ENCODE peak calls at places on chromosomes 3 and 15, in ten cellular contexts. One of them, this sample, is unnamed.

GRCh38 chr3:10936686-10937085 is 55.9 kb upstream of the SLC6A1 start:
- DNase-seq in activated CD8-positive, alpha-beta T cell treated with anti-CD3 and anti-CD28 coated beads for 36 hours: no peak
- DNase-seq in progenitor cell of endocrine pancreas: no peak
- DNase-seq in fibroblast of the aortic adventitia: no peak
- DNase-seq in HFF-Myc: no peak
- DNase-seq in AG09319: no peak
- DNase-seq in dorsolateral prefrontal cortex: peak
- DNase-seq in neural crest cell: no peak
- DNase-seq in endothelial cell: no peak
- DNase-seq in AG10803: no peak
- DNase-seq in this sample: peak

GRCh38 chr3:9778102-9778501 is 8.4 kb upstream of the CAMK1 start:
- DNase-seq in activated CD8-positive, alpha-beta T cell treated with anti-CD3 and anti-CD28 coated beads for 36 hours: peak
- DNase-seq in progenitor cell of endocrine pancreas: no peak
- DNase-seq in fibroblast of the aortic adventitia: peak
- DNase-seq in HFF-Myc: no peak
- DNase-seq in AG09319: peak
- DNase-seq in dorsolateral prefrontal cortex: no peak
- DNase-seq in neural crest cell: no peak
- DNase-seq in endothelial cell: no peak
- DNase-seq in AG10803: peak
- DNase-seq in this sample: no peak

GRCh38 chr3:130276203-130276803 is 69.2 kb upstream of the COL6A5 start:
- DNase-seq in activated CD8-positive, alpha-beta T cell treated with anti-CD3 and anti-CD28 coated beads for 36 hours: peak
- DNase-seq in progenitor cell of endocrine pancreas: no peak
- DNase-seq in fibroblast of the aortic adventitia: peak
- DNase-seq in HFF-Myc: peak
- DNase-seq in AG09319: peak
- DNase-seq in dorsolateral prefrontal cortex: no peak
- DNase-seq in neural crest cell: peak
- DNase-seq in endothelial cell: no peak
- DNase-seq in AG10803: peak
- DNase-seq in this sample: peak

GRCh38 chr15:33124275-33124674 is 70.2 kb downstream of the FMN1 start:
- DNase-seq in activated CD8-positive, alpha-beta T cell treated with anti-CD3 and anti-CD28 coated beads for 36 hours: no peak
- DNase-seq in progenitor cell of endocrine pancreas: no peak
- DNase-seq in fibroblast of the aortic adventitia: no peak
- DNase-seq in HFF-Myc: no peak
- DNase-seq in AG09319: no peak
- DNase-seq in dorsolateral prefrontal cortex: no peak
- DNase-seq in neural crest cell: no peak
- DNase-seq in endothelial cell: no peak
- DNase-seq in AG10803: no peak
- DNase-seq in this sample: no peak

GRCh38 chr15:69916169-69916785 is 181.4 kb downstream of the TLE3 start:
- DNase-seq in activated CD8-positive, alpha-beta T cell treated with anti-CD3 and anti-CD28 coated beads for 36 hours: no peak
- DNase-seq in progenitor cell of endocrine pancreas: no peak
- DNase-seq in fibroblast of the aortic adventitia: no peak
- DNase-seq in HFF-Myc: no peak
- DNase-seq in AG09319: no peak
- DNase-seq in dorsolateral prefrontal cortex: no peak
- DNase-seq in neural crest cell: no peak
- DNase-seq in endothelial cell: no peak
- DNase-seq in AG10803: no peak
- DNase-seq in this sample: no peak

GRCh38 chr3:172332256-172333041 is 115.8 kb downstream of the GHSR start:
- DNase-seq in activated CD8-positive, alpha-beta T cell treated with anti-CD3 and anti-CD28 coated beads for 36 hours: peak
- DNase-seq in progenitor cell of endocrine pancreas: peak
- DNase-seq in fibroblast of the aortic adventitia: peak
- DNase-seq in HFF-Myc: peak
- DNase-seq in AG09319: no peak
- DNase-seq in dorsolateral prefrontal cortex: no peak
- DNase-seq in neural crest cell: peak
- DNase-seq in endothelial cell: peak
- DNase-seq in AG10803: peak
- DNase-seq in this sample: peak

GRCh38 chr15:67127925-67128324 is 62.5 kb downstream of the SMAD3 start:
- DNase-seq in activated CD8-positive, alpha-beta T cell treated with anti-CD3 and anti-CD28 coated beads for 36 hours: no peak
- DNase-seq in progenitor cell of endocrine pancreas: no peak
- DNase-seq in fibroblast of the aortic adventitia: peak
- DNase-seq in HFF-Myc: peak
- DNase-seq in AG09319: peak
- DNase-seq in dorsolateral prefrontal cortex: no peak
- DNase-seq in neural crest cell: no peak
- DNase-seq in endothelial cell: no peak
- DNase-seq in AG10803: peak
- DNase-seq in this sample: no peak

GRCh38 chr3:32423956-32424558 is 32.4 kb downstream of the CMTM7 start:
- DNase-seq in activated CD8-positive, alpha-beta T cell treated with anti-CD3 and anti-CD28 coated beads for 36 hours: peak
- DNase-seq in progenitor cell of endocrine pancreas: no peak
- DNase-seq in fibroblast of the aortic adventitia: no peak
- DNase-seq in HFF-Myc: no peak
- DNase-seq in AG09319: no peak
- DNase-seq in dorsolateral prefrontal cortex: no peak
- DNase-seq in neural crest cell: no peak
- DNase-seq in endothelial cell: no peak
- DNase-seq in AG10803: no peak
- DNase-seq in this sample: no peak

GRCh38 chr15:94416829-94417228 is 185.5 kb downstream of the MCTP2 start:
- DNase-seq in activated CD8-positive, alpha-beta T cell treated with anti-CD3 and anti-CD28 coated beads for 36 hours: no peak
- DNase-seq in progenitor cell of endocrine pancreas: no peak
- DNase-seq in fibroblast of the aortic adventitia: no peak
- DNase-seq in HFF-Myc: no peak
- DNase-seq in AG09319: no peak
- DNase-seq in dorsolateral prefrontal cortex: no peak
- DNase-seq in neural crest cell: no peak
- DNase-seq in endothelial cell: no peak
- DNase-seq in AG10803: no peak
- DNase-seq in this sample: no peak

GRCh38 chr3:38327335-38328009 is 19.1 kb upstream of the XYLB start:
- DNase-seq in activated CD8-positive, alpha-beta T cell treated with anti-CD3 and anti-CD28 coated beads for 36 hours: peak
- DNase-seq in progenitor cell of endocrine pancreas: no peak
- DNase-seq in fibroblast of the aortic adventitia: peak
- DNase-seq in HFF-Myc: no peak
- DNase-seq in AG09319: no peak
- DNase-seq in dorsolateral prefrontal cortex: no peak
- DNase-seq in neural crest cell: no peak
- DNase-seq in endothelial cell: no peak
- DNase-seq in AG10803: peak
- DNase-seq in this sample: no peak

GRCh38 chr3:70742081-70742480 is 429.6 kb upstream of the MDFIC2 start:
- DNase-seq in activated CD8-positive, alpha-beta T cell treated with anti-CD3 and anti-CD28 coated beads for 36 hours: no peak
- DNase-seq in progenitor cell of endocrine pancreas: no peak
- DNase-seq in fibroblast of the aortic adventitia: no peak
- DNase-seq in HFF-Myc: no peak
- DNase-seq in AG09319: no peak
- DNase-seq in dorsolateral prefrontal cortex: no peak
- DNase-seq in neural crest cell: no peak
- DNase-seq in endothelial cell: no peak
- DNase-seq in AG10803: no peak
- DNase-seq in this sample: no peak

GRCh38 chr3:14651440-14652251 is at the start of gene CCDC174:
- DNase-seq in activated CD8-positive, alpha-beta T cell treated with anti-CD3 and anti-CD28 coated beads for 36 hours: peak
- DNase-seq in progenitor cell of endocrine pancreas: peak
- DNase-seq in fibroblast of the aortic adventitia: peak
- DNase-seq in HFF-Myc: peak
- DNase-seq in AG09319: peak
- DNase-seq in dorsolateral prefrontal cortex: peak
- DNase-seq in neural crest cell: peak
- DNase-seq in endothelial cell: peak
- DNase-seq in AG10803: peak
- DNase-seq in this sample: peak
- TF ChIP-seq CTCF in activated CD8-positive, alpha-beta T cell treated with anti-CD3 and anti-CD28 coated beads for 36 hours: no peak
- TF ChIP-seq CTCF in progenitor cell of endocrine pancreas: no peak
- TF ChIP-seq CTCF in fibroblast of the aortic adventitia: no peak
- TF ChIP-seq CTCF in HFF-Myc: no peak
- TF ChIP-seq CTCF in AG09319: no peak
- TF ChIP-seq CTCF in dorsolateral prefrontal cortex: peak
- TF ChIP-seq CTCF in neural crest cell: no peak
- TF ChIP-seq CTCF in endothelial cell: no peak
- TF ChIP-seq CTCF in AG10803: no peak
- TF ChIP-seq CTCF in this sample: no peak

GRCh38 chr3:179299999-179300613 is 22.7 kb upstream of the ZNF639 start:
- DNase-seq in activated CD8-positive, alpha-beta T cell treated with anti-CD3 and anti-CD28 coated beads for 36 hours: no peak
- DNase-seq in progenitor cell of endocrine pancreas: no peak
- DNase-seq in fibroblast of the aortic adventitia: no peak
- DNase-seq in HFF-Myc: no peak
- DNase-seq in AG09319: no peak
- DNase-seq in dorsolateral prefrontal cortex: no peak
- DNase-seq in neural crest cell: no peak
- DNase-seq in endothelial cell: no peak
- DNase-seq in AG10803: no peak
- DNase-seq in this sample: no peak

GRCh38 chr3:179301645-179302044 is 21.2 kb upstream of the ZNF639 start:
- DNase-seq in activated CD8-positive, alpha-beta T cell treated with anti-CD3 and anti-CD28 coated beads for 36 hours: no peak
- DNase-seq in progenitor cell of endocrine pancreas: no peak
- DNase-seq in fibroblast of the aortic adventitia: no peak
- DNase-seq in HFF-Myc: no peak
- DNase-seq in AG09319: no peak
- DNase-seq in dorsolateral prefrontal cortex: no peak
- DNase-seq in neural crest cell: no peak
- DNase-seq in endothelial cell: no peak
- DNase-seq in AG10803: no peak
- DNase-seq in this sample: no peak

GRCh38 chr3:179299316-179299715 is 23.5 kb upstream of the ZNF639 start:
- DNase-seq in activated CD8-positive, alpha-beta T cell treated with anti-CD3 and anti-CD28 coated beads for 36 hours: no peak
- DNase-seq in progenitor cell of endocrine pancreas: no peak
- DNase-seq in fibroblast of the aortic adventitia: no peak
- DNase-seq in HFF-Myc: no peak
- DNase-seq in AG09319: no peak
- DNase-seq in dorsolateral prefrontal cortex: no peak
- DNase-seq in neural crest cell: no peak
- DNase-seq in endothelial cell: no peak
- DNase-seq in AG10803: no peak
- DNase-seq in this sample: no peak

GRCh38 chr3:179302111-179302510 is 20.7 kb upstream of the ZNF639 start:
- DNase-seq in activated CD8-positive, alpha-beta T cell treated with anti-CD3 and anti-CD28 coated beads for 36 hours: no peak
- DNase-seq in progenitor cell of endocrine pancreas: no peak
- DNase-seq in fibroblast of the aortic adventitia: no peak
- DNase-seq in HFF-Myc: no peak
- DNase-seq in AG09319: no peak
- DNase-seq in dorsolateral prefrontal cortex: no peak
- DNase-seq in neural crest cell: no peak
- DNase-seq in endothelial cell: no peak
- DNase-seq in AG10803: no peak
- DNase-seq in this sample: no peak

DNA sequence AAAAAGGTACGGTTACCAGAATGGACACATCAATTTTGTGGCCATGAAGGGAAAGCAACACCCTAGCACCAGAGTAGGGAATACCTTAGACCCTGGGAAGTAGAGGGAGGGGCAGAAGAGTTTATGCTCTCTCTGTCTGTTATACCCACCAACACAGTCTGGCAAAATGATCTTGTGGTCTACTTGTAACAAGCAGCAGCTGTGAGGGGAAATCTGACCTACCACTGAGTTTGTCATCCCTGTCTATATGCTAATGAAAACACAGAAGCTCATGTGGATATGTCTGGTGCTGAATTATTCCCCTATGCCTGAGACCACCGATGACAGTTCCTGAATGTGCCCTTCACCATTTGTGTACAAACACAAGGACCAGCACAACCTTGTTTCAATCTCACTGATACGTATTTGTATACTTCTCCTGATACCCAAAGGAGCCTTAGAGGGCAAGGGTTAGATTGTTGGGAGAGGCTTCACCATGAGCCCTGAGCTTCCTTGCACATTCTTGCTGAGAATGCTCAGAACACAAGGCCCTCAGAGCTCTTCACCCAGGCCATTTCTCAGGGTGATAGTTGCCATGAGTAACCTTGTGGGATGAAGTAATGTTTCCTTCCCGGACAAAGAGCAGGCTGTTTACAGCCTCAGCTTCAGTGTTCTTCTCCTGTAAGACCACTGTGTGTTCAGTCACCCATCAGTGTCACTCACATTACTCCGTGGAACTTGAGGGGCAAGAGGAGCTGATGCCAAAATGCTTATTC is 24.7 kb upstream of the ZNF639 start:
- DNase-seq in activated CD8-positive, alpha-beta T cell treated with anti-CD3 and anti-CD28 coated beads for 36 hours: no peak
- DNase-seq in progenitor cell of endocrine pancreas: no peak
- DNase-seq in fibroblast of the aortic adventitia: no peak
- DNase-seq in HFF-Myc: no peak
- DNase-seq in AG09319: no peak
- DNase-seq in dorsolateral prefrontal cortex: no peak
- DNase-seq in neural crest cell: no peak
- DNase-seq in endothelial cell: no peak
- DNase-seq in AG10803: no peak
- DNase-seq in this sample: no peak
- TF ChIP-seq CTCF in activated CD8-positive, alpha-beta T cell treated with anti-CD3 and anti-CD28 coated beads for 36 hours: no peak
- TF ChIP-seq CTCF in progenitor cell of endocrine pancreas: no peak
- TF ChIP-seq CTCF in fibroblast of the aortic adventitia: no peak
- TF ChIP-seq CTCF in HFF-Myc: no peak
- TF ChIP-seq CTCF in AG09319: no peak
- TF ChIP-seq CTCF in dorsolateral prefrontal cortex: no peak
- TF ChIP-seq CTCF in neural crest cell: no peak
- TF ChIP-seq CTCF in endothelial cell: no peak
- TF ChIP-seq CTCF in AG10803: no peak
- TF ChIP-seq CTCF in this sample: no peak

DNA sequence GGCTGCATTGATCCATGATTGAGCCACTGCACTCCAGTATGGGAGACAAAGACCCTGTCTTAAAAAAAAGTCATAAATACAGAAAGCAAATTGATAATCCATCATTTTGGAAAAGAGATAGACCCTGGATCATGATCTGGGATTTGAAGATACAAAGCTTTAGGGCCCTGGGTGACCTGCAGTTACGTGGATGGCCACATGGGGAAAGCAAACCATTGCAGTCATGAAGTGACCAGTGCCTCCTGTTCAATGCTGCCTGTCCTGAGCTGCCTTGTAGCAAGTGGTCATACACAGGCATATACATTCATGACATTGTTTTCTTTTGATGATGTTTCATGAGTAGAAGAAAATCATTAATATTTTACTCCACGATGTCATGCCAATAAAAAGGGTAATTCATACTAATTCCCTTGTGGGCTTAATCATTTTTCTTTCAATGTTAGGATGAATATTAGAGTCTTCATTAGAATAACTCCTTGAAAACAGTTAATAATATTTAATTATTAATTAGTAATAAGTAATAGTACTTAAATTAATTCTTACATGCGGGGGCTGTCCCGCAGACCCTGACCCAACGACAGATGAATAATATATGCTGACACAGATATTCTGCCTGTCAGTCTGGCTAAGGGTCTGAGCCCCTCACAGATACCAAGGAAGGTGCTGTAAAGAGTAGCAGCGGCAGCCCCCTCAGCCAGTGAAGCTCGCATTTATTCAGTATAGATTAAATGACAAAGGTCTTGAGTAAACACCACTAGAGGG is 109.0 kb upstream of the UNC13C start:
- DNase-seq in activated CD8-positive, alpha-beta T cell treated with anti-CD3 and anti-CD28 coated beads for 36 hours: no peak
- DNase-seq in progenitor cell of endocrine pancreas: no peak
- DNase-seq in fibroblast of the aortic adventitia: no peak
- DNase-seq in HFF-Myc: no peak
- DNase-seq in AG09319: no peak
- DNase-seq in dorsolateral prefrontal cortex: no peak
- DNase-seq in neural crest cell: peak
- DNase-seq in endothelial cell: no peak
- DNase-seq in AG10803: no peak
- DNase-seq in this sample: no peak
- TF ChIP-seq CTCF in activated CD8-positive, alpha-beta T cell treated with anti-CD3 and anti-CD28 coated beads for 36 hours: no peak
- TF ChIP-seq CTCF in progenitor cell of endocrine pancreas: no peak
- TF ChIP-seq CTCF in fibroblast of the aortic adventitia: peak
- TF ChIP-seq CTCF in HFF-Myc: peak
- TF ChIP-seq CTCF in AG09319: no peak
- TF ChIP-seq CTCF in dorsolateral prefrontal cortex: no peak
- TF ChIP-seq CTCF in neural crest cell: peak
- TF ChIP-seq CTCF in endothelial cell: peak
- TF ChIP-seq CTCF in AG10803: no peak
- TF ChIP-seq CTCF in this sample: no peak

GRCh38 chr3:99627062-99627826 is 11.2 kb upstream of the COL8A1 start:
- DNase-seq in activated CD8-positive, alpha-beta T cell treated with anti-CD3 and anti-CD28 coated beads for 36 hours: peak
- DNase-seq in progenitor cell of endocrine pancreas: no peak
- DNase-seq in fibroblast of the aortic adventitia: no peak
- DNase-seq in HFF-Myc: no peak
- DNase-seq in AG09319: no peak
- DNase-seq in dorsolateral prefrontal cortex: no peak
- DNase-seq in neural crest cell: no peak
- DNase-seq in endothelial cell: no peak
- DNase-seq in AG10803: no peak
- DNase-seq in this sample: no peak
- TF ChIP-seq CTCF in activated CD8-positive, alpha-beta T cell treated with anti-CD3 and anti-CD28 coated beads for 36 hours: no peak
- TF ChIP-seq CTCF in progenitor cell of endocrine pancreas: no peak
- TF ChIP-seq CTCF in fibroblast of the aortic adventitia: no peak
- TF ChIP-seq CTCF in HFF-Myc: peak
- TF ChIP-seq CTCF in AG09319: no peak
- TF ChIP-seq CTCF in dorsolateral prefrontal cortex: no peak
- TF ChIP-seq CTCF in neural crest cell: peak
- TF ChIP-seq CTCF in endothelial cell: no peak
- TF ChIP-seq CTCF in AG10803: no peak
- TF ChIP-seq CTCF in this sample: no peak